ENCODE peak calls at places on chromosomes 1 and 21, in six cellular contexts. One of them, this sample, is unnamed.

GRCh38 chr1:235532350-235532749 is 28.1 kb upstream of the B3GALNT2 start:
- DNase-seq in lung: no peak
- DNase-seq in stomach: no peak
- DNase-seq in B cell: no peak
- DNase-seq in WTC11: no peak
- DNase-seq in bronchial epithelial cell: peak; percentile 93
- DNase-seq in this sample: no peak

GRCh38 chr21:44817914-44818635 is at the start of gene SUMO3:
- DNase-seq in WTC11: peak; percentile 69
- DNase-seq in lung: peak; percentile 72
- DNase-seq in stomach: peak; percentile 86
- DNase-seq in bronchial epithelial cell: peak; percentile 31
- DNase-seq in B cell: peak; percentile 99
- DNase-seq in this sample: peak; percentile 93

GRCh38 chr1:27001570-27002360 is 8.3 kb downstream of the TRNP1 start:
- DNase-seq in B cell: peak; percentile 75
- DNase-seq in WTC11: no peak
- DNase-seq in lung: peak; percentile 67
- DNase-seq in bronchial epithelial cell: no peak
- DNase-seq in stomach: peak; percentile 48
- DNase-seq in this sample: no peak

GRCh38 chr21:38267991-38268858 is 11.4 kb downstream of the KCNJ15 start:
- DNase-seq in lung: no peak
- DNase-seq in B cell: no peak
- DNase-seq in WTC11: no peak
- DNase-seq in stomach: no peak
- DNase-seq in bronchial epithelial cell: peak; percentile 91
- DNase-seq in this sample: no peak

GRCh38 chr1:212290608-212291007 is 5.4 kb downstream of the PPP2R5A start:
- DNase-seq in bronchial epithelial cell: peak; percentile 51
- DNase-seq in B cell: no peak
- DNase-seq in WTC11: no peak
- DNase-seq in stomach: no peak
- DNase-seq in lung: no peak
- DNase-seq in this sample: no peak

GRCh38 chr1:4494558-4494957 is 159.9 kb upstream of the AJAP1 start:
- DNase-seq in WTC11: no peak
- DNase-seq in B cell: no peak
- DNase-seq in lung: no peak
- DNase-seq in stomach: no peak
- DNase-seq in bronchial epithelial cell: no peak
- DNase-seq in this sample: no peak

GRCh38 chr1:108560430-108561144 is 687 bp downstream of the EEIG2 start:
- DNase-seq in WTC11: peak; percentile 57
- DNase-seq in B cell: no peak
- DNase-seq in stomach: peak; percentile 44
- DNase-seq in lung: peak; percentile 36
- DNase-seq in bronchial epithelial cell: peak; percentile 11
- DNase-seq in this sample: peak; percentile 67

GRCh38 chr21:44494956-44495355 is 39.6 kb downstream of the LRRC3 start:
- DNase-seq in lung: no peak
- DNase-seq in WTC11: no peak
- DNase-seq in B cell: no peak
- DNase-seq in bronchial epithelial cell: no peak
- DNase-seq in stomach: no peak
- DNase-seq in this sample: no peak

GRCh38 chr1:148435406-148435805 is 47.7 kb downstream of the PPIAL4G start:
- DNase-seq in lung: no peak
- DNase-seq in WTC11: no peak
- DNase-seq in bronchial epithelial cell: no peak
- DNase-seq in B cell: no peak
- DNase-seq in stomach: no peak
- DNase-seq in this sample: no peak

GRCh38 chr1:21857142-21857839 is 45.2 kb downstream of the LDLRAD2 start:
- DNase-seq in stomach: no peak
- DNase-seq in bronchial epithelial cell: no peak
- DNase-seq in B cell: no peak
- DNase-seq in lung: no peak
- DNase-seq in WTC11: no peak
- DNase-seq in this sample: no peak

GRCh38 chr1:169137357-169137756 is 30.9 kb downstream of the ATP1B1 start:
- DNase-seq in WTC11: no peak
- DNase-seq in bronchial epithelial cell: no peak
- DNase-seq in B cell: no peak
- DNase-seq in lung: no peak
- DNase-seq in stomach: no peak
- DNase-seq in this sample: no peak

GRCh38 chr1:169130683-169131082 is 24.2 kb downstream of the ATP1B1 start:
- DNase-seq in B cell: no peak
- DNase-seq in WTC11: no peak
- DNase-seq in stomach: no peak
- DNase-seq in bronchial epithelial cell: no peak
- DNase-seq in lung: no peak
- DNase-seq in this sample: no peak

GRCh38 chr1:169133228-169133576 is 26.7 kb downstream of the ATP1B1 start:
- DNase-seq in lung: no peak
- DNase-seq in B cell: no peak
- DNase-seq in WTC11: no peak
- DNase-seq in stomach: no peak
- DNase-seq in bronchial epithelial cell: no peak
- DNase-seq in this sample: no peak

GRCh38 chr1:169132512-169133227 is 26.2 kb downstream of the ATP1B1 start:
- DNase-seq in B cell: no peak
- DNase-seq in WTC11: no peak
- DNase-seq in lung: no peak
- DNase-seq in bronchial epithelial cell: peak; percentile 63
- DNase-seq in stomach: no peak
- DNase-seq in this sample: no peak

GRCh38 chr1:169133801-169134558 is 27.5 kb downstream of the ATP1B1 start:
- DNase-seq in B cell: no peak
- DNase-seq in lung: no peak
- DNase-seq in bronchial epithelial cell: peak; percentile 31
- DNase-seq in WTC11: no peak
- DNase-seq in stomach: no peak
- DNase-seq in this sample: no peak
- TF ChIP-seq CTCF in B cell: no peak
- TF ChIP-seq CTCF in lung: no peak
- TF ChIP-seq CTCF in bronchial epithelial cell: peak; percentile 16
- TF ChIP-seq CTCF in WTC11: no peak
- TF ChIP-seq CTCF in stomach: no peak
- TF ChIP-seq CTCF in this sample: no peak

DNA sequence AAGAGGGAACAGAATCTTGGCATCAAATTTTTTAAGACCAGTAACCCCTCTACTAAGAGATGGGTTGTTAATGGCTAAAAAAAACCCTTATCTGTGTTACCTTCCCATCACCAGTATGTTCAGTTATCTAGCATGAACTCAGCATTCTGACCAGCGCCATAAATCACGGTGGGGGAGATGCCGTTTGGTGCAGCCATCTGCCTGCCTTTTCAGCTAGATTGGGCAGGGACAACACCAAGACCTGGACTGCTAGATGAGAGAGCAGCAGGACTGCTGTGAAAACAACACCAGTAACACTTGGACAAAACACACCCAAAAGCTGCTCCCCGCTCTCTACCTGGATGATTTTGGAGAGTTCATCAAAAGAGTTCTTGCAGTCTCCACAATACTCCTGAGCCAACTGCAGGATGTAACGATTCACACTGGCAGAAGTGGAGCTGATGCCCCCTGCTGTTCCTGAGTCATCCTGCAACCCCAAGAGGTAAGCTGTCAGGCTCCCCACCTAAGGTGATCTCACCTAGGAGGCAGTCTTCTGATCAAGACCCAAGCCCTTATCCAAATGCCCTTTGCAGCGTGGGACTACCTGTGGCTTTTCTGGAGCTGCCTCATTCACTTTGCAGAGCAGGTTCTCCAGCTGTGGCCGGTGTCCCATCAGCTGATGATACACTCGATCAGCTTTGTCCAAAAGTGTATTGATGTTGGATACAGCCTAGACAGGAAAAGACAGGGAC is 96.5 kb downstream of the UBR4 start:
- DNase-seq in WTC11: no peak
- DNase-seq in B cell: no peak
- DNase-seq in stomach: no peak
- DNase-seq in bronchial epithelial cell: peak; percentile 60
- DNase-seq in lung: no peak
- DNase-seq in this sample: no peak
- TF ChIP-seq CTCF in WTC11: no peak
- TF ChIP-seq CTCF in B cell: peak; percentile 39
- TF ChIP-seq CTCF in stomach: no peak
- TF ChIP-seq CTCF in bronchial epithelial cell: peak; percentile 63
- TF ChIP-seq CTCF in lung: no peak
- TF ChIP-seq CTCF in this sample: peak; percentile 67

DNA sequence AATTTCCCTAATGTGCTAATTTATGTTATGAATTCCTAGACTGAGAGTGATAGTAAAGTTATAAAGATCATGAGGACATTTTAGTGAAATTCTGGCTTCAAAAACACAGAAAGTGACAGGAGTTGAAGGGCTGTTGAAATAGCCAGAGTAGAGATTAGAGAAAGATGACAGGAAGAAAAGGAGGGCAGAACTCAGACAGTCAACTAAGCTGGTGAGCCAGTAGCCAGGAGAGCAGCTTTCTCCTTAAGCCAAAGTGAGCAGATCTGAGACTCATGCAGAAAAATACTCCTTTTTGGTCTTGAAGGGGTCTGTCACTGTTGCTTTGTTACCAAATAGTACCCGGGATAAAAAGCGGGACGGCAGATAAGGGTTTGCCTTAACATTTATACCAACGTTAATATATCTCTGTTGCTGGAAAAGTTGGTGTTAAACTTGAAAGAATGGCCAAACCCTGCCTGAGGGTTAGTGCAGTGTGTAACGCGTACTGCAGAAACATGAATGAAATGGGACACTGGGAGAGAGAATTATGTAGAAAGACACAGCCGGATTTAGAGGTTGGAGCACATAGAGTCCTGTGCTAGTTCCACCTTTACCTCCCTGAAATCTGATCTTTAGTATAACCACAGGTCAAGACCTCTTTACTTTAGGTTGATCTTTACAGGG is 12.8 kb downstream of the AHCYL1 start:
- DNase-seq in stomach: no peak
- DNase-seq in lung: no peak
- DNase-seq in bronchial epithelial cell: no peak
- DNase-seq in WTC11: no peak
- DNase-seq in B cell: no peak
- DNase-seq in this sample: no peak
- TF ChIP-seq CTCF in stomach: no peak
- TF ChIP-seq CTCF in lung: no peak
- TF ChIP-seq CTCF in bronchial epithelial cell: no peak
- TF ChIP-seq CTCF in WTC11: no peak
- TF ChIP-seq CTCF in B cell: no peak
- TF ChIP-seq CTCF in this sample: no peak

DNA sequence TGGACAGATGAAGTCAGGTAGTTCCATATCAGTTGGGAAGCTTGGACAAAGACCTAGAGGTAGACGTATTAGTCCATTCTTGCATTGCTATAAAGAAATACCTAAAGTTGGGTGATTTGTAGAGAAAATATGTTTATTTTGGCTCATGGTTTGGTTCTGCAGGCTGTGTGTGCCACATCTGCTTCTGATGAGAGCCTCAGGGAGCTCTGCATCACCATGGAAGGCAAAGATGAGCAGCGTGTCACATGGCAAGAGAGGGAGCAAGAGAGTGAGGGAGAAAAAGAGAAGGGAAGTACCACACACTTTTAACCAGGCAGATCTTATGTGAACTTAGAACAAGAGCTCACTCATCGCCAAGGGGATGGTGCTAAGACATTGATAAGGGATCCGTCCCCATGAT is 9.0 kb downstream of the TSACC start:
- DNase-seq in lung: no peak
- DNase-seq in bronchial epithelial cell: no peak
- DNase-seq in stomach: no peak
- DNase-seq in WTC11: no peak
- DNase-seq in B cell: no peak
- DNase-seq in this sample: no peak
- TF ChIP-seq CTCF in lung: no peak
- TF ChIP-seq CTCF in bronchial epithelial cell: no peak
- TF ChIP-seq CTCF in stomach: no peak
- TF ChIP-seq CTCF in WTC11: no peak
- TF ChIP-seq CTCF in B cell: no peak
- TF ChIP-seq CTCF in this sample: no peak

DNA sequence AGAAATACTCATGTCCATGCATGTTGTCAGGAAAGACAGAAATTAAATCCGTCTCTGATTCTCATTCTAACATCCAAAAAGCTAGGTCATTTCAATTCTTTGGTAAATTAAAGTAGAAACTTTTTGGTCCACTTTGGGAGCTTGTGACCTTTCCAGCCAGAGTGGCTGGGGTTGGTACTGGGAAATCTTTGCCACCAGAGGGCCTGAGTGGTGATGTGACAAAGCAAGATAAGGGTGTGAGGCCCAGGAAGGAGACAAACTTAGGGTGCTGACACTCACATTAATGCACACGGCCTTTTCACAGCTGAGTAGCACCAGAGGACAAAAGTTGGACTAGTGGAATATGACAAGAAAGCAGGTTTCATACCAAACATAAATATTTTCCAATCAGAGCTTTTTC is 144.3 kb downstream of the DNM3 start:
- DNase-seq in lung: no peak
- DNase-seq in WTC11: no peak
- DNase-seq in stomach: no peak
- DNase-seq in B cell: no peak
- DNase-seq in bronchial epithelial cell: no peak
- DNase-seq in this sample: no peak
- TF ChIP-seq CTCF in lung: no peak
- TF ChIP-seq CTCF in WTC11: no peak
- TF ChIP-seq CTCF in stomach: no peak
- TF ChIP-seq CTCF in B cell: no peak
- TF ChIP-seq CTCF in bronchial epithelial cell: peak; percentile 31
- TF ChIP-seq CTCF in this sample: peak; percentile 40